ENCODE peak calls at places on chromosomes 11 and 22, in five cellular contexts. Z is K562, P is GM12878, M is HepG2, B is GM12892. E is an unnamed sample.

GRCh38 chr11:75810637-75811383 is 4.2 kb upstream of the UVRAG start:
- DNase-seq in Z (no peak), P (peak), M (no peak), B (no peak), E (no peak)

GRCh38 chr11:31817621-31818493 is 6.7 kb upstream of the PAX6 start:
- DNase-seq in Z (no peak), P (no peak), M (no peak), B (no peak), E (no peak)

GRCh38 chr11:134686418-134686817 is 274.4 kb upstream of the B3GAT1 start:
- DNase-seq in Z (no peak), P (no peak), M (no peak), B (no peak), E (no peak)

GRCh38 chr11:125180413-125181305 is 16.1 kb downstream of the PKNOX2 start:
- DNase-seq in Z (no peak), P (no peak), M (no peak), B (no peak), E (no peak)

GRCh38 chr11:102361100-102362021 is 14.3 kb downstream of the BIRC2 start:
- DNase-seq in Z (no peak), P (peak), M (no peak), B (no peak), E (no peak)

GRCh38 chr11:119374632-119375394 is 6.7 kb downstream of the USP2 start:
- DNase-seq in Z (peak), P (no peak), M (no peak), B (no peak), E (no peak)

GRCh38 chr11:107562647-107563208 is 2.8 kb downstream of the ALKBH8 start:
- DNase-seq in Z (no peak), P (no peak), M (peak), B (no peak), E (no peak)

GRCh38 chr22:35582861-35583670 is 34.1 kb downstream of the MB start:
- DNase-seq in Z (peak), P (peak), M (peak), B (peak), E (peak)

GRCh38 chr11:69008774-69009440 is 4.1 kb downstream of the MRGPRF start:
- DNase-seq in Z (peak), P (no peak), M (peak), B (no peak), E (no peak)

GRCh38 chr11:58027341-58027740 is 3.4 kb upstream of the OR6Q1 start:
- DNase-seq in Z (no peak), P (no peak), M (no peak), B (no peak), E (no peak)

GRCh38 chr22:39392341-39392948 is 7.1 kb upstream of the TAB1 start:
- DNase-seq in Z (no peak), P (no peak), M (peak), B (no peak), E (no peak)

GRCh38 chr11:95229199-95230053 is 1.6 kb downstream of the SESN3 start:
- DNase-seq in Z (no peak), P (no peak), M (no peak), B (no peak), E (no peak)

DNA sequence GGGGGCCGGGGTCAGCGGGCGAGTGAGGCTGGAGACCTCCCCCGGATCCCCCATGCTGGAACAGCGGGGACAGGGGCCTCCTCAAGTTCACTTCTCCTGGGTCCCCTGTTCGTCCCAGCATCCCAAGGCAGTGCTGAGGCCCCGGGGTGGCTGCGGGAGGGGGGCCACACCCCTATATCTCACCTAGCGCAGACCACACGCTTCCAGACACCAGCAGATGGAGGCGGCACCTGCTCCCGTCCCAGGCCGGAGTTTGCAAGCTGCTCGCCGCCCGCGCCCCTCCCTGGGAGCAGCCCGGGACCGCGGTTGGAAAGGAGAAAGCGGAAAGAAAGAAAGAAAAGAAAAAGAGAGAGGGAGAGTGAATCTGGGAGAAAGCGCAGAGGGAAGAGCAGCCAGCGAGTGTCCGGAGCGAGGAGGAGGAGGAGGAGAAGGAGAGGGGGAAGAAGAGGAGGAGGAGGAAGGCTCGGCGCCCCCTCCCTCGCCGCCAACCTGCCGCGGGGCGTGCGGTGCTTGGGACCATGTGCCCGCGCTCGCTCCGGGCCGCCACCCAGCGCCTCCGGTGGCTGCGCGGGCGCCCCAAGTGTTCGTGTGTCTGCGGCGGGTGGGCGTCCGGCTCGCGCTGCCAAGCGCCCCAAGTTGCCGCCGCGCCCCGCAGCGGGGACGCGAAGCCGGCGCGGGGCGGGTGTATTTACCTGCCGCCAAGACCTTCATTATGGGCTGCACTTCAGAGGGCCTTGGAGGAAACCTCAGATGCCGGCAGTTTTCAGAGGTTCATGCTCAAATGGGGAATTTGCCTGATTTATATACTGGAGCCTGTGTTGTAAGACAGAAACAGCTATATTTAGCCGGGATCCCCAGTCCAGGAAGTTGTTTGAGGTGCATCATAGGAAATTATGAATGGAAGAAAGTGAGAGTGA is at the start of gene LIF:
- DNase-seq in Z (peak), P (no peak), M (no peak), B (peak), E (peak)
- TF ChIP-seq TAF1 in Z (no peak), P (no peak), M (peak), B (no peak), E (no peak)

DNA sequence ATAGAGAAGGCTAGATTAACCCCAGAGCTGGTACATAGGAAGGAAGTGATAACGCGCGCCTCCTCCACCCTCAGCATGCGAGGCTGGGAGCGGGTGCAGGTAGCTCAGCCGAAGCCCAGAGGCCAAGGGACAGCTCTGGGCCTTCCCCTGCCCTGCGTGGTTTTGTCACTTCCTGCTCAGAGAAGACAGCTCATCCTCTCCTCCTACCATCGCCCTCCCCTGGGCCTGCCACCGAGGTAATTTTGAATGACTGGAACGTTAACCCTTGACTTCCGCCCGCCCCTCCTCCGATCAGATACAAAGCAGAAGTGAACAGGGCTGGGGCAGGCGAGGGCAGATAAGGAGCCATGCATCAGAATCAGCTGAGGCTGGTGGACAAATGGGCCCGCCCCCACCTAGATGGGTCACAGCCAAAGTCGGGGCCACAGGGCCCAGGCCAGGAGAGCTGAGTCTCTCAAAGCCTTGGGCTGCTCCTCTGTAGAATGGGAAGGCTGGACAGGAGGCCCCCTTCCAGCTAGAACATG is 1.6 kb downstream of the RAC2 start:
- DNase-seq in Z (peak), P (peak), M (no peak), B (peak), E (peak)
- TF ChIP-seq TAF1 in Z (peak), P (peak), M (no peak), B (peak), E (peak)

GRCh38 chr11:38598413-38598812 is 2000.4 kb upstream of the RAG2 start:
- DNase-seq in Z (no peak), P (no peak), M (no peak), B (no peak), E (no peak)

GRCh38 chr11:38594881-38595280 is 1996.8 kb upstream of the RAG2 start:
- DNase-seq in Z (peak), P (no peak), M (no peak), B (no peak), E (no peak)

GRCh38 chr11:38593649-38594048 is 1995.6 kb upstream of the RAG2 start:
- DNase-seq in Z (no peak), P (no peak), M (no peak), B (no peak), E (no peak)
- TF ChIP-seq TAF1 in Z (no peak), P (no peak), M (no peak), B (no peak), E (no peak)

GRCh38 chr11:72239296-72239848 is 4.6 kb downstream of the PHOX2A start:
- DNase-seq in Z (no peak), P (no peak), M (no peak), B (no peak), E (no peak)
- TF ChIP-seq TAF1 in Z (no peak), P (no peak), M (no peak), B (no peak), E (no peak)

GRCh38 chr11:2699185-2699530 is 636 bp downstream of the KCNQ1OT1 start:
- DNase-seq in Z (no peak), P (no peak), M (no peak), B (no peak), E (no peak)
- TF ChIP-seq TAF1 in Z (no peak), P (no peak), M (no peak), B (no peak), E (no peak)

DNA sequence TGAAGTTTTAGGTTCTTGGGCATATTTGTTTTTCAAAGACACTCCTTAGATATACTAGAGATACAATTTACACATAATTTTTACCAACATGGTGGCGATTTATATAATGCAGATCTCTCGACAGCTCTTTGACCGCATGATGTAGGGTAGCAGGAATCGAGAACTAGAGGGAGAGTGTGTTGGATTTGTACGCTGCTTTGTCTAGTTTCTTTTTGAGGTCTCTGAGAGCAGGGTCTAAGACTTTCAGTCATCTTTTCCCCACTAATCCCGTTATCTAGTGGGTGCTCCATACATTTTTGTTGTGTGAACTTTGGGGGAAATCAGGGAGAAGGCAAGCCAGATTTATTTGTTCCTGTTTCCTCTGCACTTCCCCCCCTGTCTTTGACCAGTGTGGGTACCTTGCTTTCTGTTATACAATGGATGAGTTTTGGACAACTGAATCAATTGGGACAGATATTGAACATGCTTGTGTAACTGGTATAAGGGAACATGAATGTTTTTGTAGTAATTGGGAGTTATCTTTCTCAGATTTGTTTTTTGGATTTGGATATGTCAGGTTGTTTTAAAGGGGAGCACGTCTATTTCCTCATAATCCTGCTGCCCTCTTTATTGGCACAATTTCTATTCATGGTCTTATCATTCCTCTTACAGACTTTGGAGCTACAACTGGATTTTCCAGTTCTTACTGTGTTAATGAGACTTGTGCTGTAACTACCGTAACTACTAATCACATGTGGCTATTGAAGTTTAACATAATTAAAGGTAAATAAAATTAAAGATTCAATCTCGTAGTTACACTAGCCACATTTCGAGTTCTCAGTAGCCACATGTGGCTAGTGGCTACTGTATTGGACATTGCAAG is 1.7 kb downstream of the FDX1 start:
- DNase-seq in Z (no peak), P (no peak), M (no peak), B (no peak), E (no peak)
- TF ChIP-seq TAF1 in Z (no peak), P (no peak), M (no peak), B (no peak), E (no peak)

GRCh38 chr22:17237031-17237668 is 17.9 kb upstream of the ADA2 start:
- DNase-seq in Z (no peak), P (peak), M (no peak), B (peak), E (peak)
- TF ChIP-seq TAF1 in Z (no peak), P (no peak), M (no peak), B (no peak), E (no peak)

DNA sequence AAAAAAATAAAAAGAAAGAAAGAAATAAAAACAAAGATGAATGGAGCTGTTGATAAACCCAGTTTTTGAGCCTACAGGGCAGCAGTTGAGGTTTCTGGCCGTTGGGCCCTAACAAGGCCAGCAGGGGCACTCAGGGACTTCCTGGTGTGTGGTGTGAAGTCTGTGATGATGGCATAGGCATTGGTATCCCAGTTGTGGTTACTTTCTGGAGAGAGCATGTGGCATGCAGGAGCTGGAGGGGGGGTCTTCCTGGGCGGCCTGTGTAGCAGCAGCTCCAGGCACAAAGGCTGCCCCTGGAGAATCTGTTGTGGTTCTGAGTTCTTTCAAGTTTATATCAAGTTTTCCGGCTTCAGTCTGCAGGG is 2.0 kb upstream of the TXNRD2 start:
- DNase-seq in Z (no peak), P (no peak), M (peak), B (no peak), E (no peak)
- TF ChIP-seq TAF1 in Z (no peak), P (no peak), M (no peak), B (no peak), E (no peak)

E was measured in GM12891.